ENCODE peak calls at places on chromosomes 11 and 22, in ten cellular contexts. One of them, this sample, is unnamed.

GRCh38 chr11:118263694-118264567 is at the start of gene MPZL2:
- DNase-seq in colonic mucosa: peak; percentile 90
- DNase-seq in lower lobe of right lung: peak; percentile 76
- DNase-seq in coronary artery: no peak
- DNase-seq in endothelial cell: peak; percentile 15
- DNase-seq in A549: no peak
- DNase-seq in tibial artery: peak; percentile 26
- DNase-seq in Panc1: no peak
- DNase-seq in foreskin fibroblast: no peak
- DNase-seq in fibroblast of villous mesenchyme: no peak
- DNase-seq in this sample: peak; percentile 77

GRCh38 chr11:128251140-128251539 is 336.2 kb downstream of the ETS1 start:
- DNase-seq in endothelial cell: no peak
- DNase-seq in tibial artery: no peak
- DNase-seq in Panc1: no peak
- DNase-seq in coronary artery: no peak
- DNase-seq in lower lobe of right lung: no peak
- DNase-seq in A549: no peak
- DNase-seq in fibroblast of villous mesenchyme: peak; percentile 67
- DNase-seq in foreskin fibroblast: peak; percentile 33
- DNase-seq in colonic mucosa: no peak
- DNase-seq in this sample: no peak

GRCh38 chr11:84819128-84819527 is 808.0 kb downstream of the DLG2 start:
- DNase-seq in coronary artery: no peak
- DNase-seq in lower lobe of right lung: no peak
- DNase-seq in foreskin fibroblast: no peak
- DNase-seq in fibroblast of villous mesenchyme: no peak
- DNase-seq in A549: no peak
- DNase-seq in tibial artery: no peak
- DNase-seq in endothelial cell: no peak
- DNase-seq in colonic mucosa: no peak
- DNase-seq in Panc1: no peak
- DNase-seq in this sample: no peak

GRCh38 chr11:68373810-68374501 is 61.6 kb downstream of the LRP5 start:
- DNase-seq in foreskin fibroblast: peak; percentile 34
- DNase-seq in coronary artery: no peak
- DNase-seq in colonic mucosa: peak; percentile 65
- DNase-seq in A549: no peak
- DNase-seq in fibroblast of villous mesenchyme: peak; percentile 80
- DNase-seq in endothelial cell: no peak
- DNase-seq in tibial artery: no peak
- DNase-seq in lower lobe of right lung: no peak
- DNase-seq in Panc1: no peak
- DNase-seq in this sample: no peak

GRCh38 chr11:45025716-45026492 is 75.2 kb upstream of the TP53I11 start:
- DNase-seq in A549: no peak
- DNase-seq in colonic mucosa: no peak
- DNase-seq in tibial artery: peak; percentile 53
- DNase-seq in endothelial cell: peak; percentile 73
- DNase-seq in Panc1: no peak
- DNase-seq in fibroblast of villous mesenchyme: no peak
- DNase-seq in lower lobe of right lung: no peak
- DNase-seq in coronary artery: no peak
- DNase-seq in foreskin fibroblast: no peak
- DNase-seq in this sample: peak; percentile 87

GRCh38 chr22:37303821-37304274 is 21.5 kb downstream of the CYTH4 start:
- DNase-seq in endothelial cell: no peak
- DNase-seq in colonic mucosa: no peak
- DNase-seq in lower lobe of right lung: peak; percentile 66
- DNase-seq in tibial artery: peak; percentile 37
- DNase-seq in fibroblast of villous mesenchyme: peak; percentile 89
- DNase-seq in Panc1: peak; percentile 75
- DNase-seq in foreskin fibroblast: peak; percentile 94
- DNase-seq in coronary artery: no peak
- DNase-seq in A549: peak; percentile 67
- DNase-seq in this sample: no peak

GRCh38 chr22:31945478-31945815 is 1.1 kb downstream of the YWHAH start:
- DNase-seq in coronary artery: no peak
- DNase-seq in tibial artery: no peak
- DNase-seq in A549: no peak
- DNase-seq in lower lobe of right lung: no peak
- DNase-seq in foreskin fibroblast: no peak
- DNase-seq in endothelial cell: no peak
- DNase-seq in Panc1: no peak
- DNase-seq in fibroblast of villous mesenchyme: no peak
- DNase-seq in colonic mucosa: peak; percentile 33
- DNase-seq in this sample: no peak

GRCh38 chr11:65169164-65169641 is 830 bp upstream of the SPDYC start:
- DNase-seq in fibroblast of villous mesenchyme: peak; percentile 37
- DNase-seq in A549: no peak
- DNase-seq in Panc1: no peak
- DNase-seq in foreskin fibroblast: peak; percentile 45
- DNase-seq in coronary artery: no peak
- DNase-seq in colonic mucosa: no peak
- DNase-seq in tibial artery: no peak
- DNase-seq in lower lobe of right lung: no peak
- DNase-seq in endothelial cell: no peak
- DNase-seq in this sample: peak; percentile 31

GRCh38 chr22:37014835-37015586 is 4.2 kb downstream of the TST start:
- DNase-seq in foreskin fibroblast: no peak
- DNase-seq in A549: no peak
- DNase-seq in colonic mucosa: no peak
- DNase-seq in endothelial cell: no peak
- DNase-seq in coronary artery: no peak
- DNase-seq in tibial artery: no peak
- DNase-seq in fibroblast of villous mesenchyme: peak; percentile 25
- DNase-seq in lower lobe of right lung: no peak
- DNase-seq in Panc1: no peak
- DNase-seq in this sample: no peak

GRCh38 chr11:37184371-37184770 is 586.3 kb upstream of the RAG2 start:
- DNase-seq in Panc1: no peak
- DNase-seq in colonic mucosa: no peak
- DNase-seq in tibial artery: no peak
- DNase-seq in endothelial cell: no peak
- DNase-seq in fibroblast of villous mesenchyme: no peak
- DNase-seq in foreskin fibroblast: no peak
- DNase-seq in lower lobe of right lung: no peak
- DNase-seq in A549: no peak
- DNase-seq in coronary artery: no peak
- DNase-seq in this sample: no peak

GRCh38 chr11:57322881-57323467 is 1.8 kb downstream of the TNKS1BP1 start:
- DNase-seq in foreskin fibroblast: no peak
- DNase-seq in fibroblast of villous mesenchyme: no peak
- DNase-seq in Panc1: no peak
- DNase-seq in coronary artery: no peak
- DNase-seq in tibial artery: no peak
- DNase-seq in A549: no peak
- DNase-seq in colonic mucosa: no peak
- DNase-seq in endothelial cell: no peak
- DNase-seq in lower lobe of right lung: no peak
- DNase-seq in this sample: no peak

GRCh38 chr11:3140291-3140603 is 24.9 kb downstream of the OSBPL5 start:
- DNase-seq in endothelial cell: no peak
- DNase-seq in coronary artery: no peak
- DNase-seq in Panc1: no peak
- DNase-seq in lower lobe of right lung: no peak
- DNase-seq in tibial artery: no peak
- DNase-seq in foreskin fibroblast: no peak
- DNase-seq in fibroblast of villous mesenchyme: no peak
- DNase-seq in A549: no peak
- DNase-seq in colonic mucosa: no peak
- DNase-seq in this sample: no peak

GRCh38 chr11:12294613-12295012 is 82.8 kb upstream of the PARVA start:
- DNase-seq in colonic mucosa: no peak
- DNase-seq in lower lobe of right lung: no peak
- DNase-seq in coronary artery: no peak
- DNase-seq in foreskin fibroblast: no peak
- DNase-seq in fibroblast of villous mesenchyme: no peak
- DNase-seq in A549: no peak
- DNase-seq in Panc1: no peak
- DNase-seq in endothelial cell: no peak
- DNase-seq in tibial artery: no peak
- DNase-seq in this sample: no peak
- TF ChIP-seq CTCF in colonic mucosa: no peak
- TF ChIP-seq CTCF in lower lobe of right lung: no peak
- TF ChIP-seq CTCF in coronary artery: no peak
- TF ChIP-seq CTCF in foreskin fibroblast: no peak
- TF ChIP-seq CTCF in fibroblast of villous mesenchyme: no peak
- TF ChIP-seq CTCF in A549: no peak
- TF ChIP-seq CTCF in Panc1: no peak
- TF ChIP-seq CTCF in endothelial cell: no peak
- TF ChIP-seq CTCF in tibial artery: no peak
- TF ChIP-seq CTCF in this sample: no peak

DNA sequence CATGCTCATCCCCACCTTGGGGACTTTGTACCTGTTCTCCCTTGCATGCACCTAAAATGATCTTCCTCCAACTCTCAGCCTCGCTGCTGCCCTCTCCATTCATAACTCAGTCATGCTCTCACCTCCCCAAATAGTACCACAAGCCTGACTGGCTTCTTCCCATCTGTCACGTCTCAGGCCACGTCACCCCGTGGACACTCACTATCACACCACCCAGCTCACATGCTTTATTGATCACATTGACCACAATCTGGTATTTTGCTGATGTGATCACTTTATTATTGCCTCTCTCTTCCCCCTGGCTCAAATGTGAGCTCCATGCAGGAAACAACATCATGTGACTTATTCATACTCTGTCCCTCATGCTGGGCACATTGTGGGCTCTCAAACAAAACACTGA is 9.2 kb upstream of the SGSM1 start:
- DNase-seq in tibial artery: no peak
- DNase-seq in lower lobe of right lung: no peak
- DNase-seq in coronary artery: no peak
- DNase-seq in colonic mucosa: no peak
- DNase-seq in foreskin fibroblast: no peak
- DNase-seq in Panc1: no peak
- DNase-seq in endothelial cell: no peak
- DNase-seq in fibroblast of villous mesenchyme: no peak
- DNase-seq in A549: no peak
- DNase-seq in this sample: no peak
- TF ChIP-seq CTCF in tibial artery: no peak
- TF ChIP-seq CTCF in lower lobe of right lung: no peak
- TF ChIP-seq CTCF in coronary artery: no peak
- TF ChIP-seq CTCF in colonic mucosa: no peak
- TF ChIP-seq CTCF in foreskin fibroblast: no peak
- TF ChIP-seq CTCF in Panc1: no peak
- TF ChIP-seq CTCF in endothelial cell: no peak
- TF ChIP-seq CTCF in fibroblast of villous mesenchyme: no peak
- TF ChIP-seq CTCF in A549: no peak
- TF ChIP-seq CTCF in this sample: no peak

GRCh38 chr11:46446343-46446751 is 54.8 kb upstream of the CHRM4 start:
- DNase-seq in fibroblast of villous mesenchyme: peak; percentile 42
- DNase-seq in coronary artery: no peak
- DNase-seq in tibial artery: no peak
- DNase-seq in lower lobe of right lung: no peak
- DNase-seq in Panc1: no peak
- DNase-seq in endothelial cell: no peak
- DNase-seq in A549: no peak
- DNase-seq in colonic mucosa: no peak
- DNase-seq in foreskin fibroblast: no peak
- DNase-seq in this sample: no peak
- TF ChIP-seq CTCF in fibroblast of villous mesenchyme: peak; percentile 36
- TF ChIP-seq CTCF in coronary artery: no peak
- TF ChIP-seq CTCF in tibial artery: peak; percentile 35
- TF ChIP-seq CTCF in lower lobe of right lung: no peak
- TF ChIP-seq CTCF in Panc1: peak; percentile 21
- TF ChIP-seq CTCF in endothelial cell: no peak
- TF ChIP-seq CTCF in A549: no peak
- TF ChIP-seq CTCF in colonic mucosa: no peak
- TF ChIP-seq CTCF in foreskin fibroblast: peak; percentile 23
- TF ChIP-seq CTCF in this sample: no peak

GRCh38 chr11:116808262-116809175 is 14.6 kb downstream of the APOA4 start:
- DNase-seq in endothelial cell: no peak
- DNase-seq in coronary artery: no peak
- DNase-seq in tibial artery: no peak
- DNase-seq in Panc1: no peak
- DNase-seq in colonic mucosa: peak; percentile 67
- DNase-seq in fibroblast of villous mesenchyme: peak; percentile 31
- DNase-seq in lower lobe of right lung: peak; percentile 85
- DNase-seq in A549: no peak
- DNase-seq in foreskin fibroblast: peak; percentile 57
- DNase-seq in this sample: no peak
- TF ChIP-seq CTCF in endothelial cell: no peak
- TF ChIP-seq CTCF in coronary artery: no peak
- TF ChIP-seq CTCF in tibial artery: no peak
- TF ChIP-seq CTCF in Panc1: no peak
- TF ChIP-seq CTCF in colonic mucosa: no peak
- TF ChIP-seq CTCF in fibroblast of villous mesenchyme: no peak
- TF ChIP-seq CTCF in lower lobe of right lung: no peak
- TF ChIP-seq CTCF in A549: no peak
- TF ChIP-seq CTCF in foreskin fibroblast: no peak
- TF ChIP-seq CTCF in this sample: no peak

GRCh38 chr11:8196749-8197148 is 27.9 kb upstream of the RIC3 start:
- DNase-seq in endothelial cell: no peak
- DNase-seq in tibial artery: no peak
- DNase-seq in lower lobe of right lung: no peak
- DNase-seq in Panc1: no peak
- DNase-seq in foreskin fibroblast: no peak
- DNase-seq in fibroblast of villous mesenchyme: no peak
- DNase-seq in colonic mucosa: no peak
- DNase-seq in A549: no peak
- DNase-seq in coronary artery: no peak
- DNase-seq in this sample: no peak

GRCh38 chr11:8192016-8192895 is 23.4 kb upstream of the RIC3 start:
- DNase-seq in foreskin fibroblast: peak; percentile 45
- DNase-seq in Panc1: peak; percentile 74
- DNase-seq in A549: peak; percentile 69
- DNase-seq in colonic mucosa: peak; percentile 63
- DNase-seq in coronary artery: no peak
- DNase-seq in tibial artery: peak; percentile 65
- DNase-seq in fibroblast of villous mesenchyme: peak; percentile 61
- DNase-seq in lower lobe of right lung: peak; percentile 61
- DNase-seq in endothelial cell: peak; percentile 81
- DNase-seq in this sample: peak; percentile 81

DNA sequence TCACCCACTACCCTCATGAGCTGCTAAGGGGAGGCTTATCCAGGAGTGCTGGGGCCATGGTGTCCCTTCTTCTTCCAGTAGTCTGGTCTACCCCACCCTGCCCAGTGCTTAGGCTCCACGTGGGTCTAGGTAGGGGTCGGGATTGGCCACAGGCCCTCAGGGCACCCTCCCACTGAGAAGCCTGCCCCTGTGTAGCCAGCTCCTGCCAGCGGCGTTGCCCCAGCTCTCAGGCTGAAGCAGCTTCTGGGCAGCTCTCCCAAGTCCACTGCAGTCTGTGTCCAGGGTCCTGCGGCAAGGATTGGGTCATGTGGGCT is 24.0 kb upstream of the RIC3 start:
- DNase-seq in Panc1: no peak
- DNase-seq in endothelial cell: no peak
- DNase-seq in colonic mucosa: no peak
- DNase-seq in A549: no peak
- DNase-seq in tibial artery: no peak
- DNase-seq in coronary artery: no peak
- DNase-seq in fibroblast of villous mesenchyme: no peak
- DNase-seq in lower lobe of right lung: no peak
- DNase-seq in foreskin fibroblast: no peak
- DNase-seq in this sample: no peak
- TF ChIP-seq CTCF in Panc1: no peak
- TF ChIP-seq CTCF in endothelial cell: peak; percentile 10
- TF ChIP-seq CTCF in colonic mucosa: no peak
- TF ChIP-seq CTCF in A549: no peak
- TF ChIP-seq CTCF in tibial artery: no peak
- TF ChIP-seq CTCF in coronary artery: no peak
- TF ChIP-seq CTCF in fibroblast of villous mesenchyme: no peak
- TF ChIP-seq CTCF in lower lobe of right lung: no peak
- TF ChIP-seq CTCF in foreskin fibroblast: no peak
- TF ChIP-seq CTCF in this sample: no peak

GRCh38 chr22:42901790-42902508 is 44.9 kb upstream of the ARFGAP3 start:
- DNase-seq in A549: no peak
- DNase-seq in Panc1: no peak
- DNase-seq in endothelial cell: no peak
- DNase-seq in foreskin fibroblast: no peak
- DNase-seq in tibial artery: no peak
- DNase-seq in fibroblast of villous mesenchyme: no peak
- DNase-seq in coronary artery: no peak
- DNase-seq in lower lobe of right lung: no peak
- DNase-seq in colonic mucosa: no peak
- DNase-seq in this sample: no peak
- TF ChIP-seq CTCF in A549: no peak
- TF ChIP-seq CTCF in Panc1: no peak
- TF ChIP-seq CTCF in endothelial cell: peak; percentile 55
- TF ChIP-seq CTCF in foreskin fibroblast: no peak
- TF ChIP-seq CTCF in tibial artery: no peak
- TF ChIP-seq CTCF in fibroblast of villous mesenchyme: peak; percentile 25
- TF ChIP-seq CTCF in coronary artery: no peak
- TF ChIP-seq CTCF in lower lobe of right lung: peak; percentile 19
- TF ChIP-seq CTCF in colonic mucosa: no peak
- TF ChIP-seq CTCF in this sample: peak; percentile 17

This sample was measured in spleen.